ENCODE peak calls at places on chromosomes 4 and X, in six cellular contexts. One of them, this sample, is unnamed.

GRCh38 chr4:153110739-153111138 is 93.5 kb upstream of the TRIM2 start:
- DNase-seq in brain microvascular endothelial cell: no peak
- DNase-seq in CD4-positive, alpha-beta T cell: no peak
- DNase-seq in fibroblast of lung: no peak
- DNase-seq in A549: no peak
- DNase-seq in dorsolateral prefrontal cortex: no peak
- DNase-seq in this sample: no peak

GRCh38 chr4:1871471-1872021 is 353 bp downstream of the NSD2 start:
- DNase-seq in A549: peak
- DNase-seq in CD4-positive, alpha-beta T cell: no peak
- DNase-seq in dorsolateral prefrontal cortex: no peak
- DNase-seq in brain microvascular endothelial cell: no peak
- DNase-seq in fibroblast of lung: no peak
- DNase-seq in this sample: no peak

GRCh38 chr4:84727491-84727890 is 144.6 kb downstream of the CDS1 start:
- DNase-seq in A549: no peak
- DNase-seq in dorsolateral prefrontal cortex: no peak
- DNase-seq in fibroblast of lung: no peak
- DNase-seq in CD4-positive, alpha-beta T cell: no peak
- DNase-seq in brain microvascular endothelial cell: no peak
- DNase-seq in this sample: no peak

GRCh38 chr4:88999392-88999791 is 57.6 kb downstream of the FAM13A start:
- DNase-seq in brain microvascular endothelial cell: no peak
- DNase-seq in A549: no peak
- DNase-seq in CD4-positive, alpha-beta T cell: no peak
- DNase-seq in dorsolateral prefrontal cortex: no peak
- DNase-seq in fibroblast of lung: no peak
- DNase-seq in this sample: no peak

GRCh38 chrX:130771230-130771629 is 131.8 kb downstream of the ENOX2 start:
- DNase-seq in A549: no peak
- DNase-seq in CD4-positive, alpha-beta T cell: no peak
- DNase-seq in fibroblast of lung: no peak
- DNase-seq in brain microvascular endothelial cell: no peak
- DNase-seq in dorsolateral prefrontal cortex: no peak
- DNase-seq in this sample: no peak

GRCh38 chrX:120512627-120513026 is 43.5 kb upstream of the LAMP2 start:
- DNase-seq in A549: no peak
- DNase-seq in CD4-positive, alpha-beta T cell: no peak
- DNase-seq in dorsolateral prefrontal cortex: no peak
- DNase-seq in fibroblast of lung: no peak
- DNase-seq in brain microvascular endothelial cell: no peak
- DNase-seq in this sample: no peak

GRCh38 chr4:123974419-123975105 is 578.0 kb downstream of the SPRY1 start:
- DNase-seq in CD4-positive, alpha-beta T cell: no peak
- DNase-seq in A549: no peak
- DNase-seq in dorsolateral prefrontal cortex: no peak
- DNase-seq in fibroblast of lung: peak
- DNase-seq in brain microvascular endothelial cell: no peak
- DNase-seq in this sample: no peak

GRCh38 chrX:65821721-65822496 is 154.5 kb downstream of the MSN start:
- DNase-seq in fibroblast of lung: no peak
- DNase-seq in A549: no peak
- DNase-seq in dorsolateral prefrontal cortex: no peak
- DNase-seq in brain microvascular endothelial cell: no peak
- DNase-seq in CD4-positive, alpha-beta T cell: peak
- DNase-seq in this sample: no peak

GRCh38 chr4:187019896-187020295 is 296.2 kb upstream of the FAT1 start:
- DNase-seq in fibroblast of lung: no peak
- DNase-seq in dorsolateral prefrontal cortex: no peak
- DNase-seq in A549: no peak
- DNase-seq in CD4-positive, alpha-beta T cell: no peak
- DNase-seq in brain microvascular endothelial cell: peak
- DNase-seq in this sample: no peak

GRCh38 chrX:147891886-147892285 is 19.8 kb upstream of the FMR1 start:
- DNase-seq in dorsolateral prefrontal cortex: no peak
- DNase-seq in A549: no peak
- DNase-seq in brain microvascular endothelial cell: no peak
- DNase-seq in fibroblast of lung: no peak
- DNase-seq in CD4-positive, alpha-beta T cell: no peak
- DNase-seq in this sample: no peak

GRCh38 chrX:113353134-113353533 is 512.5 kb upstream of the AMOT start:
- DNase-seq in dorsolateral prefrontal cortex: no peak
- DNase-seq in fibroblast of lung: no peak
- DNase-seq in A549: no peak
- DNase-seq in brain microvascular endothelial cell: no peak
- DNase-seq in CD4-positive, alpha-beta T cell: no peak
- DNase-seq in this sample: no peak

GRCh38 chr4:108247511-108248088 is 78.9 kb upstream of the LEF1 start:
- DNase-seq in A549: no peak
- DNase-seq in brain microvascular endothelial cell: no peak
- DNase-seq in dorsolateral prefrontal cortex: no peak
- DNase-seq in fibroblast of lung: no peak
- DNase-seq in CD4-positive, alpha-beta T cell: no peak
- DNase-seq in this sample: no peak

GRCh38 chr4:153440475-153440874 is 25.7 kb upstream of the TMEM131L start:
- DNase-seq in dorsolateral prefrontal cortex: no peak
- DNase-seq in A549: no peak
- DNase-seq in fibroblast of lung: no peak
- DNase-seq in CD4-positive, alpha-beta T cell: no peak
- DNase-seq in brain microvascular endothelial cell: no peak
- DNase-seq in this sample: no peak

GRCh38 chr4:76597423-76597979 is 162.5 kb downstream of the SHROOM3 start:
- DNase-seq in brain microvascular endothelial cell: no peak
- DNase-seq in dorsolateral prefrontal cortex: no peak
- DNase-seq in fibroblast of lung: no peak
- DNase-seq in A549: no peak
- DNase-seq in CD4-positive, alpha-beta T cell: no peak
- DNase-seq in this sample: no peak

GRCh38 chr4:76596713-76597112 is 161.7 kb downstream of the SHROOM3 start:
- DNase-seq in brain microvascular endothelial cell: no peak
- DNase-seq in CD4-positive, alpha-beta T cell: no peak
- DNase-seq in fibroblast of lung: no peak
- DNase-seq in dorsolateral prefrontal cortex: no peak
- DNase-seq in A549: no peak
- DNase-seq in this sample: no peak

GRCh38 chr4:76605099-76605563 is 170.1 kb downstream of the SHROOM3 start:
- DNase-seq in dorsolateral prefrontal cortex: no peak
- DNase-seq in fibroblast of lung: no peak
- DNase-seq in A549: no peak
- DNase-seq in CD4-positive, alpha-beta T cell: no peak
- DNase-seq in brain microvascular endothelial cell: no peak
- DNase-seq in this sample: no peak

GRCh38 chr4:76601791-76602190 is 166.8 kb downstream of the SHROOM3 start:
- DNase-seq in fibroblast of lung: no peak
- DNase-seq in CD4-positive, alpha-beta T cell: no peak
- DNase-seq in A549: no peak
- DNase-seq in dorsolateral prefrontal cortex: no peak
- DNase-seq in brain microvascular endothelial cell: no peak
- DNase-seq in this sample: no peak

GRCh38 chr4:76600447-76600846 is 165.4 kb downstream of the SHROOM3 start:
- DNase-seq in CD4-positive, alpha-beta T cell: no peak
- DNase-seq in A549: no peak
- DNase-seq in brain microvascular endothelial cell: no peak
- DNase-seq in dorsolateral prefrontal cortex: no peak
- DNase-seq in fibroblast of lung: no peak
- DNase-seq in this sample: no peak
- H3K27ac ChIP-seq in CD4-positive, alpha-beta T cell: no peak
- H3K27ac ChIP-seq in A549: no peak
- H3K27ac ChIP-seq in brain microvascular endothelial cell: no peak
- H3K27ac ChIP-seq in dorsolateral prefrontal cortex: no peak
- H3K27ac ChIP-seq in fibroblast of lung: no peak
- H3K27ac ChIP-seq in this sample: no peak

GRCh38 chrX:16171039-16171438 is 3.8 kb downstream of the MAGEB17 start:
- DNase-seq in dorsolateral prefrontal cortex: no peak
- DNase-seq in CD4-positive, alpha-beta T cell: no peak
- DNase-seq in A549: no peak
- DNase-seq in fibroblast of lung: no peak
- DNase-seq in brain microvascular endothelial cell: no peak
- DNase-seq in this sample: no peak
- H3K27ac ChIP-seq in dorsolateral prefrontal cortex: no peak
- H3K27ac ChIP-seq in CD4-positive, alpha-beta T cell: no peak
- H3K27ac ChIP-seq in A549: no peak
- H3K27ac ChIP-seq in fibroblast of lung: no peak
- H3K27ac ChIP-seq in brain microvascular endothelial cell: no peak
- H3K27ac ChIP-seq in this sample: no peak

DNA sequence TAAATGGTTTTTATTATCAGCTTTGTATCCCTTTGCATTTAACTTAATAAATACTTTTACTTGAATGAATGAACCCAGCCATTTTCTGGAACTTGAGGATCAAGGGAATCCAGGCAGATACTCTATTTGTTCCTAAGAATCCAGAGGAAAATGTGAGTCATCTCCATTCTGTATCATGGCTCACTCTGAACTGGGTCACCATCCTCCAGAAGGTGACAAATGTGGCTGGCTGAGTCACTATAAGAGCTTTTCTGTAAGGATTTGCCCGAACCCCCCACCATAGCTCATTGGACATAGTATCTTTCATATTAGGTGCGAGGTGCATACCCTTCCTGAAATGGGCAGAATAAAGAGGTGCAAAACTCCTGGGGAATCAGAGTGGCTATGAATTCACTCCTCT is 25.8 kb downstream of the RTL9 start:
- DNase-seq in dorsolateral prefrontal cortex: no peak
- DNase-seq in brain microvascular endothelial cell: peak
- DNase-seq in CD4-positive, alpha-beta T cell: no peak
- DNase-seq in fibroblast of lung: no peak
- DNase-seq in A549: no peak
- DNase-seq in this sample: no peak
- H3K27ac ChIP-seq in dorsolateral prefrontal cortex: no peak
- H3K27ac ChIP-seq in brain microvascular endothelial cell: peak
- H3K27ac ChIP-seq in CD4-positive, alpha-beta T cell: no peak
- H3K27ac ChIP-seq in fibroblast of lung: no peak
- H3K27ac ChIP-seq in A549: no peak
- H3K27ac ChIP-seq in this sample: no peak

DNA sequence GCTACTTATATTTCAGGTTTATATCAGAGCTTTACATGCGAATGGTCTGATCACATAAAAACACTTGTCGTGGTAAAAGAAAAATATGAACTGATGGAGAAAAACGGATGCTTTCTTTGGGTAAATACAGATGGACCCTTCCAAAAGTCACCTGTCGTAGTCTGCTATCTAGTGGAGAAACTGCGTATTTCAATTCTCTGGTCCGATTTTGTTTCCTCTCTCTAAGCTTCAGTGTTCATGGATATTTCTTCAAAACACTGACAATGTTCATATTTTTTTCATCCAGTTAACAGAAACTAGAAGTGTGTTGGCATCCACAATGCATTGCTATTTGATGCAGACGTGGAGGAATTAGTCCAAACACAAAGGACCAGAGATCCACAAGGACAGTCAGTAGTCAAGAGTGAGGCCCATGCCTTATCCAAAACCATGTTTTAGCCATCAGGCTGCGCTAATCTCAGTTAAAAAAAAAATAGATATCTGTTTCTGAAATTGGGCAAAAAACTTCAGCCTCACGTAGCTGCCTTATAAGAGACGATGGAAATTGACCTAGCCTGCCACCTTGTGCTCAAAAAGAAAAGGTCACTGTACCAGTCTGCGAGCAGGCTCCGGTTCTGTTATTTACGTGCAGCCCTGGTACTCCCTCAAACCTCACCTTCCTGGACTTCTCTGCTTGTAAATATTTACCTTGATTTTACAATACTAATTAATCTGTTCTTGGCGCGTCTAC is 16.0 kb downstream of the MEPE start:
- DNase-seq in CD4-positive, alpha-beta T cell: peak
- DNase-seq in fibroblast of lung: peak
- DNase-seq in brain microvascular endothelial cell: peak
- DNase-seq in A549: peak
- DNase-seq in dorsolateral prefrontal cortex: peak
- DNase-seq in this sample: no peak
- H3K27ac ChIP-seq in CD4-positive, alpha-beta T cell: no peak
- H3K27ac ChIP-seq in fibroblast of lung: no peak
- H3K27ac ChIP-seq in brain microvascular endothelial cell: no peak
- H3K27ac ChIP-seq in A549: no peak
- H3K27ac ChIP-seq in dorsolateral prefrontal cortex: peak
- H3K27ac ChIP-seq in this sample: no peak

GRCh38 chrX:20362268-20363002 is 95.7 kb upstream of the RPS6KA3 start:
- DNase-seq in CD4-positive, alpha-beta T cell: no peak
- DNase-seq in brain microvascular endothelial cell: peak
- DNase-seq in fibroblast of lung: peak
- DNase-seq in dorsolateral prefrontal cortex: no peak
- DNase-seq in A549: peak
- DNase-seq in this sample: peak
- H3K27ac ChIP-seq in CD4-positive, alpha-beta T cell: no peak
- H3K27ac ChIP-seq in brain microvascular endothelial cell: peak
- H3K27ac ChIP-seq in fibroblast of lung: peak
- H3K27ac ChIP-seq in dorsolateral prefrontal cortex: no peak
- H3K27ac ChIP-seq in A549: peak
- H3K27ac ChIP-seq in this sample: peak

GRCh38 chr4:137703225-137703624 is 170.9 kb upstream of the PCDH18 start:
- DNase-seq in CD4-positive, alpha-beta T cell: no peak
- DNase-seq in A549: no peak
- DNase-seq in fibroblast of lung: peak
- DNase-seq in brain microvascular endothelial cell: no peak
- DNase-seq in dorsolateral prefrontal cortex: no peak
- DNase-seq in this sample: no peak

GRCh38 chr4:137707626-137708025 is 175.3 kb upstream of the PCDH18 start:
- DNase-seq in CD4-positive, alpha-beta T cell: no peak
- DNase-seq in brain microvascular endothelial cell: peak
- DNase-seq in fibroblast of lung: peak
- DNase-seq in A549: no peak
- DNase-seq in dorsolateral prefrontal cortex: no peak
- DNase-seq in this sample: no peak

GRCh38 chr4:137700751-137701150 is 168.5 kb upstream of the PCDH18 start:
- DNase-seq in fibroblast of lung: no peak
- DNase-seq in brain microvascular endothelial cell: no peak
- DNase-seq in dorsolateral prefrontal cortex: no peak
- DNase-seq in A549: no peak
- DNase-seq in CD4-positive, alpha-beta T cell: no peak
- DNase-seq in this sample: no peak

GRCh38 chr4:137707221-137707620 is 174.9 kb upstream of the PCDH18 start:
- DNase-seq in fibroblast of lung: peak
- DNase-seq in brain microvascular endothelial cell: no peak
- DNase-seq in A549: no peak
- DNase-seq in dorsolateral prefrontal cortex: no peak
- DNase-seq in CD4-positive, alpha-beta T cell: no peak
- DNase-seq in this sample: no peak

DNA sequence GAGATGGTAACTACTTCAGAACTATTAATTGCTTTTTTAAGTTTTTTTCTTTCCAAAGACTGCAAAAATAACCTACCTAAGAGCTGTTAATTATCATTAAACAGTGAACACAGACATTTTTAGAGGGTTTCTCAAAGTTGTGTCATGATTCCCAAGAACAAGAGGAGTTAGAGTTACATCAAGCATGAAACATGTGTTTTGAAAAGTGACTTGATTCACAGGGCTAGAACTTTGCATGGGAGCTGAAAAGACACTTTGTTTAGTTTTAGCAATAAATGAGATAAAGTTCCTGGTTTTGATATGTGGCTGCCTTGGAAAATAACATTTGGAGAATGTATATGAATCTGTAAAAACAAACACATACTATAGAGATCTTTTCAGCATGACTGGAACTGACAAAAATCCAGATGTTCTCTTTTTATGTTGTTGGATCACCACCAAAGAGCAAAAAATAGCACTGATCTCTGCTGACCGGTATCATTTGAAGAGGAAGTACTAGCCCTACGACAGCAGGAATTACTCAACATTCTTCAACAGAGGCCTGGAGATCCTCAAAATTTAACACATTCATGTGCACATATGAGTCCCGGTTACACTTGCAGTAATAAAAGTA is 173.0 kb upstream of the PCDH18 start:
- DNase-seq in dorsolateral prefrontal cortex: no peak
- DNase-seq in fibroblast of lung: peak
- DNase-seq in CD4-positive, alpha-beta T cell: no peak
- DNase-seq in A549: no peak
- DNase-seq in brain microvascular endothelial cell: peak
- DNase-seq in this sample: no peak
- H3K27ac ChIP-seq in dorsolateral prefrontal cortex: no peak
- H3K27ac ChIP-seq in fibroblast of lung: peak
- H3K27ac ChIP-seq in CD4-positive, alpha-beta T cell: no peak
- H3K27ac ChIP-seq in A549: no peak
- H3K27ac ChIP-seq in brain microvascular endothelial cell: peak
- H3K27ac ChIP-seq in this sample: no peak